ENCODE peak calls at places on chromosomes 11 and 22, in eight cellular contexts. C, T, F, Z, G, B, J and Y are unnamed samples. For H3K27me3, the result is how much of the 10 kb centered on the place peaks cover.

GRCh38 chr11:10398525-10398924 is 56.5 kb upstream of the AMPD3 start:
- DNase-seq in C (peak), T (no peak), F (peak), Z (no peak), G (no peak), B (no peak), J (no peak), Y (no peak)

GRCh38 chr22:34800265-34800664 is 265.7 kb upstream of the ISX start:
- DNase-seq in C (no peak), T (no peak), F (no peak), Z (peak), G (no peak), B (no peak), J (no peak), Y (no peak)

GRCh38 chr11:63845305-63845704 is 6.4 kb downstream of the MARK2 start:
- DNase-seq in C (no peak), T (peak), F (peak), Z (no peak), G (no peak), B (peak), J (no peak), Y (no peak)

GRCh38 chr22:49075150-49075549 is 752.5 kb downstream of the BRD1 start:
- DNase-seq in C (no peak), T (no peak), F (no peak), Z (no peak), G (no peak), B (no peak), J (no peak), Y (no peak)

GRCh38 chr11:60867871-60868681 is 734 bp downstream of the ZP1 start:
- DNase-seq in C (peak), T (no peak), F (no peak), Z (no peak), G (no peak), B (no peak), J (no peak), Y (no peak)

GRCh38 chr22:47294571-47294970 is 532.1 kb downstream of the TBC1D22A start:
- DNase-seq in C (no peak), T (no peak), F (no peak), Z (no peak), G (no peak), B (no peak), J (no peak), Y (no peak)

GRCh38 chr22:21865041-21865440 is 2.4 kb downstream of the MAPK1 start:
- DNase-seq in C (no peak), T (peak), F (peak), Z (peak), G (no peak), B (peak), J (no peak), Y (no peak)

GRCh38 chr11:9525116-9525515 is 48.4 kb upstream of the WEE1 start:
- DNase-seq in C (no peak), T (peak), F (no peak), Z (no peak), G (no peak), B (no peak), J (no peak), Y (no peak)

GRCh38 chr11:107821199-107821926 is 37.2 kb downstream of the SLC35F2 start:
- DNase-seq in C (no peak), T (peak), F (no peak), Z (no peak), G (no peak), B (no peak), J (no peak), Y (no peak)

GRCh38 chr11:62678770-62679696 is at the start of gene UBXN1:
- DNase-seq in C (peak), T (peak), F (peak), Z (peak), G (peak), B (peak), J (peak), Y (peak)

GRCh38 chr11:66068923-66069714 is 953 bp upstream of the PACS1 start:
- DNase-seq in C (no peak), T (peak), F (peak), Z (peak), G (peak), B (no peak), J (no peak), Y (no peak)

GRCh38 chr11:9803685-9804413 is 140.0 kb downstream of the SWAP70 start:
- DNase-seq in C (no peak), T (peak), F (peak), Z (no peak), G (no peak), B (no peak), J (no peak), Y (no peak)

GRCh38 chr11:71131861-71132260 is 120.5 kb downstream of the SHANK2 start:
- DNase-seq in C (no peak), T (no peak), F (peak), Z (no peak), G (no peak), B (no peak), J (peak), Y (no peak)

GRCh38 chr22:39634530-39635399 is 64.2 kb downstream of the CACNA1I start:
- DNase-seq in C (no peak), T (peak), F (peak), Z (no peak), G (no peak), B (peak), J (peak), Y (peak)

GRCh38 chr11:79244175-79244804 is 196.5 kb downstream of the TENM4 start:
- DNase-seq in C (no peak), T (peak), F (no peak), Z (no peak), G (no peak), B (peak), J (no peak), Y (no peak)

GRCh38 chr11:116851631-116852030 is 14.2 kb upstream of the APOA1 start:
- DNase-seq in C (peak), T (no peak), F (no peak), Z (no peak), G (peak), B (no peak), J (no peak), Y (peak)

GRCh38 chr11:23997356-23997755 is 499.5 kb upstream of the LUZP2 start:
- DNase-seq in C (no peak), T (no peak), F (no peak), Z (no peak), G (no peak), B (no peak), J (no peak), Y (no peak)

GRCh38 chr11:104256525-104256924 is 92.6 kb upstream of the PDGFD start:
- DNase-seq in C (no peak), T (peak), F (peak), Z (no peak), G (no peak), B (no peak), J (no peak), Y (no peak)

GRCh38 chr22:50303848-50304527 is 3.5 kb downstream of the PLXNB2 start:
- DNase-seq in C (peak), T (no peak), F (peak), Z (peak), G (peak), B (no peak), J (no peak), Y (no peak)
- H3K27ac ChIP-seq in C (peak), T (peak), F (no peak), Z (peak), G (peak), B (peak), J (peak), Y (peak)

DNA sequence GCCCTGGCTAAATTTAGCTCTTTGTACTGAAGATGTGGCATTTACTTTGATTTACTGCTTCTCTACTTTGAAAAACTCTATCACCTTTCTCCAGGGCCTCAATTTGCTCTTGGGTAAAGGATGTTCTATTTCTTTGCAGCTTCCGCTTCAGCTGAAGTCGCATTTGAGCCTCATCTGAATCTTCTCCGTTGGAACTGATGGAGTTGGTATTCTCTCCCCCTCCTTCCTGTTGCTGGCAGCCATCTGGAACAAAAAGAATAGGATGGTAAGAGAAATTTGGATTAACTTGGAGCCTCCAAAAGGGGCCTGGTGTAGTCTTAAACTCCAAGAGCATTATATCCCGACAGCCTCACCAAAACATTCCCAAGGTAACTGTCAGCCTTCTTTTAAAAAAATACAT is 16.6 kb downstream of the PAX6 start:
- DNase-seq in C (no peak), T (no peak), F (no peak), Z (no peak), G (no peak), B (no peak), J (no peak), Y (no peak)
- H3K27me3 ChIP-seq in C (half or more), T (half or more), F (under half), Z (under half), G (under half), B (half or more), J (under half), Y (under half)

GRCh38 chr11:76767659-76768058 is 15.5 kb upstream of the TSKU start:
- DNase-seq in C (no peak), T (no peak), F (peak), Z (no peak), G (no peak), B (no peak), J (no peak), Y (no peak)
- H3K27ac ChIP-seq in C (peak), T (no peak), F (peak), Z (peak), G (peak), B (no peak), J (peak), Y (no peak)

DNA sequence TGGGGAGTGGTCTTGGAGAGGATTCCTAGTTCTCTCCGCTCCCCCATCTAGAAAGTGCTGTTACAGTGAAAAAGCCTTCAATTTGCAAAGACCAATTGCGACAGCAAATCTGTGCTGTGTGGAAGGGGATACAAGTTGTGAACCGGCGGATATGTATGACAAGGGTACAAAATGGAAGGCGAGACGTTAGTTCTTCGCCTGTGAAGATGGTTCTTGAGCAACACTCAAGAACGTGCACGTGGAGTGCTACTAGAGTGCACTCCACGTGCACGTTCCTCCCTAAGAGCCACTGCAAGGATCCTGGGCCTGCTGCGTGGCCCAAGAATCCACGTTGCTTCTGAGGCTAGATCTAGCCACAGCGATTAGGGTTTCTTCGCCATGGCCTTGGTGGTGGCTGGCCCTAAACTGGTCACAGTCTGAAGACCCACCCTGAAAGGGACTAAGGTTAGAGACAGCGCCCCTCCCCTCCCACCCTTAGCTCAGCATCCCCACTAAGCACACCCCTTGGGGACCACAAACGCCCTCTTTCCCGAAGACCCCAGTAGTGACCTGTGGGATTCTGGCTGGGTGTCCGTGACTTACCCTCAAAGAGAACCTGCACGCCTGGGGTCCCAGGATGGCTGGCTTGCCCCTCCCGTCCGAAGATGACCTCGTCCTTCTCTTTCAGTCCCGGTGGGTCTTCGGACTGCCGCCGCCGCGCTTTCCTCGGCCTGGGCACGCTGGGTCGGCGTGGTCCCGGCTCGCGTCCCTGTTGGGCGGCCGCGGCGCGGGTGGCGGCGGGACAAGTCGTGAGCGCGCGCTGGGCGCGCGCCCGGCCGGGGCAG is 519 bp upstream of the PDE3B start:
- DNase-seq in C (no peak), T (no peak), F (peak), Z (no peak), G (no peak), B (no peak), J (no peak), Y (no peak)
- H3K27me3 ChIP-seq in C (under half), T (under half), F (under half), Z (under half), G (under half), B (under half), J (under half), Y (under half)